ENCODE peak calls at places on chromosomes 6 and 20, in ten cellular contexts. W is heart right ventricle; Y is GM23248; F is H9; V is CD4-positive, alpha-beta memory T cell; S is prostate gland; B is psoas muscle; P is IMR-90; A is HCT116; R is CD4-positive, CD25-positive, alpha-beta regulatory T cell. G is an unnamed sample.

GRCh38 chr6:145968051-145968450 is 3.9 kb upstream of the SHPRH start:
- DNase-seq in W (no peak), Y (no peak), F (no peak), V (no peak), S (no peak), B (no peak), P (no peak), A (no peak), R (no peak), G (no peak)

GRCh38 chr6:104462811-104463599 is 396.7 kb downstream of the HACE1 start:
- DNase-seq in W (no peak), Y (no peak), F (no peak), V (no peak), S (no peak), B (no peak), P (no peak), A (no peak), R (no peak), G (no peak)

GRCh38 chr6:102300350-102300749 is 906.8 kb downstream of the GRIK2 start:
- DNase-seq in W (no peak), Y (no peak), F (no peak), V (no peak), S (no peak), B (no peak), P (no peak), A (no peak), R (no peak), G (no peak)

GRCh38 chr6:33490198-33490597 is 35.8 kb downstream of the ZBTB9 start:
- DNase-seq in W (no peak), Y (no peak), F (no peak), V (no peak), S (no peak), B (no peak), P (no peak), A (no peak), R (no peak), G (no peak)

GRCh38 chr6:112443666-112444065 is 96.5 kb downstream of the RFPL4B start:
- DNase-seq in W (peak; percentile 52), Y (peak; percentile 83), F (no peak), V (no peak), S (no peak), B (peak; percentile 80), P (peak; percentile 74), A (no peak), R (no peak), G (no peak)

GRCh38 chr6:56346958-56347357 is 99.6 kb upstream of the COL21A1 start:
- DNase-seq in W (no peak), Y (peak; percentile 25), F (no peak), V (no peak), S (no peak), B (no peak), P (no peak), A (no peak), R (no peak), G (no peak)

GRCh38 chr6:79377830-79378460 is 143.5 kb upstream of the HMGN3 start:
- DNase-seq in W (no peak), Y (no peak), F (no peak), V (no peak), S (no peak), B (no peak), P (no peak), A (no peak), R (no peak), G (no peak)

GRCh38 chr20:50919567-50919966 is 11.7 kb downstream of the ADNP start:
- DNase-seq in W (no peak), Y (peak; percentile 89), F (no peak), V (no peak), S (peak; percentile 16), B (peak; percentile 74), P (peak; percentile 84), A (no peak), R (no peak), G (no peak)

GRCh38 chr6:136614994-136615393 is 64.8 kb upstream of the MAP7 start:
- DNase-seq in W (no peak), Y (no peak), F (no peak), V (no peak), S (no peak), B (no peak), P (no peak), A (no peak), R (no peak), G (no peak)

GRCh38 chr20:18496740-18497592 is at the start of gene RBBP9:
- DNase-seq in W (peak; percentile 87), Y (peak; percentile 94), F (peak; percentile 90), V (peak; percentile 76), S (peak; percentile 74), B (peak; percentile 92), P (peak; percentile 73), A (peak; percentile 56), R (peak; percentile 57), G (peak; percentile 50)

DNA sequence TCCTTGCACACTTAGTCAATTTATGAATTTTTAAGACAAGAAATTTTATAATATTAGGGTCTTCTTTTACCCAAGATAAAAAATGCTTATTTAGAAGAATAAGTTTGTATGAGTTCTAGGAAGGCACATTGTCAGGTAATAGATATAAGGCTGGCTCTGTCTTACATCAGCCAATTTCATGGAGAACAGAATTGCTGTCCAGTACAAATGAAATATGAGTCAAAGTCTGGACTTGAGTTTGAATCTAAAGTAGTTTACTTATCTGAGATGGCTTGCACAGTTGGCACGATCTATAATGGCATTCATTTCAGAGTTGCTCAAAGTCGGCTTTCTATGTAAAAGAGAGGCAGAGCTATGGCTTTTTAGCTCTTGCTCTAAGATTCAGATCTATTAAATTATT is 228.2 kb downstream of the KCNQ5 start:
- DNase-seq in W (no peak), Y (no peak), F (no peak), V (no peak), S (no peak), B (no peak), P (no peak), A (no peak), R (no peak), G (no peak)
- H3K9me3 ChIP-seq in W (no peaks in the 10 kb centered on the region), Y (no peaks in the 10 kb centered on the region), F (no peaks in the 10 kb centered on the region), V (no peaks in the 10 kb centered on the region), S (no peaks in the 10 kb centered on the region), B (no peaks in the 10 kb centered on the region), P (no peaks in the 10 kb centered on the region), A (no peaks in the 10 kb centered on the region), R (no peaks in the 10 kb centered on the region), G (no peaks in the 10 kb centered on the region)

GRCh38 chr6:41263267-41263666 is 23.2 kb downstream of the TREM1 start:
- DNase-seq in W (no peak), Y (no peak), F (no peak), V (no peak), S (no peak), B (no peak), P (no peak), A (no peak), R (no peak), G (no peak)
- H3K9me3 ChIP-seq in W (no peaks in the 10 kb centered on the region), Y (peaks cover 5% of the 10 kb centered on the region), F (no peaks in the 10 kb centered on the region), V (no peaks in the 10 kb centered on the region), S (no peaks in the 10 kb centered on the region), B (peaks cover 8% of the 10 kb centered on the region), P (no peaks in the 10 kb centered on the region), A (peaks cover 4% of the 10 kb centered on the region), R (peaks cover 28% of the 10 kb centered on the region), G (peaks cover 5% of the 10 kb centered on the region)

GRCh38 chr20:36573103-36573797 is at the start of gene TGIF2:
- DNase-seq in W (peak; percentile 84), Y (peak; percentile 77), F (peak; percentile 96), V (peak; percentile 89), S (peak; percentile 81), B (peak; percentile 85), P (peak; percentile 81), A (peak; percentile 34), R (peak; percentile 87), G (peak; percentile 72)

GRCh38 chr20:36572701-36573102 is 695 bp upstream of the TGIF2 start:
- DNase-seq in W (no peak), Y (peak; percentile 48), F (peak; percentile 51), V (no peak), S (peak; percentile 7), B (no peak), P (peak; percentile 51), A (no peak), R (peak; percentile 60), G (peak; percentile 44)

GRCh38 chr20:36569847-36570429 is 3.5 kb upstream of the TGIF2 start:
- DNase-seq in W (no peak), Y (peak; percentile 76), F (peak; percentile 44), V (no peak), S (no peak), B (no peak), P (peak; percentile 65), A (no peak), R (no peak), G (no peak)

GRCh38 chr20:36573798-36574277 is 441 bp downstream of the TGIF2 start:
- DNase-seq in W (peak; percentile 47), Y (peak; percentile 33), F (no peak), V (peak; percentile 37), S (peak; percentile 14), B (peak; percentile 65), P (no peak), A (no peak), R (peak; percentile 36), G (peak; percentile 35)

DNA sequence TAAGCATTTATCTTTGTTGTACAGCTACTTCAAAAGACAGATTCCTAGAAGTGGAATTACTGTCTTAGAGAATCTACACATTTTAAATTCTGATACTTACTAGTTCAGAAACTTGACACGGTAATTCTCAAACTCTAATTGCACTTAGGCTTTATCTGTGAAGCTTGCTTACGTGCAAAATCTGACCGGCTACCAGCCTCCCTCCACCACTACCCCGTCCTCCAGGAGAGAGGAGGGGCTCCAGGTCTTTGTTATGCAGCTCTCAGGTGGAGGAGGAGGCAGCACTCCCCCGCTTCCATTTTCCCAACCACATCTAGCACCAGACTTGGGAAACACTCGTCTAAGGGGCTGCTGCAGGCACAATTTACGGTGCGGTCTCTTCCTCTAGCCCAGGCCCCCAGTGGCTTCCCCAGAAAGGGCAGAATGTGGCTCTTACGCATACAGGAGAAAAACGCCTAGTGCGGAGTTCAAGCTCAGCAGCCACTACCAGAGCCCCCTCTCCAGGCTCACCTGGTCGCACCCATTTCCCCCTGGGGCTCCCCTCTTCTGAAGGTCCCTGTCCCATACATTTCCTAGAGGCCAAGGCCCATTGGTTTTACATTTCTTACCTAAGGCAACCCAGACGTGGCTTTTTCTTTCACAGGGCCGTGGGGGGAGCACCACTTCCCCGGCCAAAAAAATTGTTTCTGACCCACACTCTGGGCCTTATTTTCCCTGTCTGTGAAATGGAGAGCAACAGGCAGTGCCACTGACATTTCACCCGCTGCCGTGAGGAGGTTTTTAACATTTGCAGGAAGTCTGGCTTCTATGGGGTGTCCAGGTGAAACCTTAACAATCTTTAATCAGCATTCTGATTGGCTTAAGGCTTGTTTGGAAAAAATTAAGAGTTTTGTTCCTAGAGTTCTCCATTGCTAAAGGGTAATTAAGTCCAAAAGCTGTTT is 1.6 kb upstream of the TGIF2 start:
- DNase-seq in W (no peak), Y (no peak), F (peak; percentile 91), V (no peak), S (no peak), B (no peak), P (no peak), A (no peak), R (no peak), G (no peak)
- H3K9me3 ChIP-seq in W (no peaks in the 10 kb centered on the region), Y (no peaks in the 10 kb centered on the region), F (no peaks in the 10 kb centered on the region), V (no peaks in the 10 kb centered on the region), S (no peaks in the 10 kb centered on the region), B (no peaks in the 10 kb centered on the region), P (no peaks in the 10 kb centered on the region), A (no peaks in the 10 kb centered on the region), R (no peaks in the 10 kb centered on the region), G (no peaks in the 10 kb centered on the region)

GRCh38 chr20:2937902-2938301 is 64.6 kb downstream of the PTPRA start:
- DNase-seq in W (no peak), Y (no peak), F (no peak), V (no peak), S (no peak), B (no peak), P (no peak), A (no peak), R (no peak), G (no peak)
- H3K9me3 ChIP-seq in W (no peaks in the 10 kb centered on the region), Y (no peaks in the 10 kb centered on the region), F (no peaks in the 10 kb centered on the region), V (no peaks in the 10 kb centered on the region), S (no peaks in the 10 kb centered on the region), B (no peaks in the 10 kb centered on the region), P (no peaks in the 10 kb centered on the region), A (no peaks in the 10 kb centered on the region), R (no peaks in the 10 kb centered on the region), G (no peaks in the 10 kb centered on the region)